ENCODE peak calls at places on chromosome 20, in four cellular contexts. K is heart left ventricle, U is stomach, J is H9. V is an unnamed sample. For H3K27me3, the result is how much of the 10 kb centered on the place peaks cover.

GRCh38 chr20:32522525-32522774 is 62.7 kb downstream of the NOL4L start:
- DNase-seq in J (no peak), U (no peak), K (no peak), V (no peak)

GRCh38 chr20:34473262-34473883 is 42.8 kb upstream of the DYNLRB1 start:
- DNase-seq in U (no peak), K (peak), J (peak), V (peak)

GRCh38 chr20:11246251-11246775 is 572.5 kb upstream of the JAG1 start:
- DNase-seq in U (no peak), J (no peak), K (no peak), V (no peak)

GRCh38 chr20:32585011-32585518 is at the start of gene NOL4L:
- DNase-seq in U (peak), J (no peak), K (no peak), V (peak)

GRCh38 chr20:13284830-13285229 is 63.8 kb downstream of the ISM1 start:
- DNase-seq in J (no peak), U (no peak), K (no peak), V (no peak)

GRCh38 chr20:3864518-3864917 is 17.9 kb downstream of the MAVS start:
- DNase-seq in U (no peak), J (no peak), K (no peak), V (no peak)

GRCh38 chr20:17339000-17339399 is 112.2 kb downstream of the PCSK2 start:
- DNase-seq in U (no peak), K (no peak), J (no peak), V (no peak)

GRCh38 chr20:45010399-45010828 is 44.1 kb downstream of the STK4 start:
- DNase-seq in J (no peak), K (no peak), U (no peak), V (no peak)

GRCh38 chr20:6731951-6732580 is 35.4 kb upstream of the BMP2 start:
- DNase-seq in J (no peak), U (no peak), K (peak), V (peak)

GRCh38 chr20:8117636-8118413 is 14.2 kb upstream of the PLCB1 start:
- DNase-seq in J (no peak), U (no peak), K (no peak), V (no peak)

GRCh38 chr20:23052904-23053303 is 3.4 kb upstream of the THBD start:
- DNase-seq in U (no peak), J (no peak), K (no peak), V (no peak)

GRCh38 chr20:46226602-46227001 is 81.7 kb downstream of the CDH22 start:
- DNase-seq in J (no peak), U (no peak), K (no peak), V (no peak)

GRCh38 chr20:46607849-46608497 is 43.3 kb downstream of the SLC13A3 start:
- DNase-seq in J (no peak), K (no peak), U (no peak), V (no peak)

GRCh38 chr20:22542427-22542826 is 41.9 kb downstream of the FOXA2 start:
- DNase-seq in U (no peak), J (no peak), K (no peak), V (no peak)

GRCh38 chr20:44471481-44471882 is 4.2 kb upstream of the TTPAL start:
- DNase-seq in U (no peak), J (no peak), K (no peak), V (no peak)

GRCh38 chr20:20517296-20517695 is 149.4 kb downstream of the INSM1 start:
- DNase-seq in K (no peak), U (no peak), J (no peak), V (no peak)

GRCh38 chr20:14219801-14220461 is 117.5 kb downstream of the FLRT3 start:
- DNase-seq in J (peak), U (no peak), K (no peak), V (no peak)

GRCh38 chr20:43961116-43961515 is 46.5 kb downstream of the TOX2 start:
- DNase-seq in K (no peak), J (no peak), U (no peak), V (no peak)

GRCh38 chr20:20710847-20711315 is 1.6 kb downstream of the RALGAPA2 start:
- DNase-seq in K (no peak), U (peak), J (no peak), V (no peak)

GRCh38 chr20:8203366-8203765 is 71.3 kb downstream of the PLCB1 start:
- DNase-seq in U (no peak), J (no peak), K (no peak), V (no peak)

GRCh38 chr20:37303637-37304036 is 14.2 kb downstream of the MANBAL start:
- DNase-seq in J (no peak), K (no peak), U (no peak), V (no peak)

DNA sequence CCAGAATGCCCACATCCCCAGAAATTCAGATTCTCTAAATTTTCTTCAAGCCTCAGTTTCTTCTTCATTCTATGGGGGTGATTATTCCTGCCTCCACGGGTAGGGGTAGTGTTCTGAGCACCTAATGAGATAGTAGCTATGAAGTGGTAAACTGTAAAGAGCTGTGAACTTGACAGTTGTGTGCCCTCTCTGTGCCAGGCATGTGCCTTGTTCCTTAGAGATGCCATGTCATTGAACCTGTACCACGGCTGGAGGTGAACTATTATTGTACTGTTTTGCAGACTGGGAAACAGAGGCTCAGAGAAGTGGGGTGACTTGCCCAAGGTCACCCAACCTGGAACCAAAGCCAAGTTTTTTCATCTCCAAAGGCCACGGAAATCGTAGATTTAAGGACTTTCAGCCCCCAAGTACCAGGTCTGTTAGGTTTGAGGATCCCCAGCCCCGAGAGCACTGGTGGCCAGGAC is 67.7 kb upstream of the SIRPA start:
- DNase-seq in J (no peak), U (no peak), K (no peak), V (no peak)
- H3K27ac ChIP-seq in J (no peak), U (no peak), K (peak), V (peak)

GRCh38 chr20:49578436-49578835 is 10.5 kb upstream of the PTGIS start:
- DNase-seq in K (no peak), U (no peak), J (no peak), V (no peak)
- H3K27me3 ChIP-seq in K (under half), U (under half), J (under half), V (under half)

GRCh38 chr20:2538931-2539330 is 2.6 kb downstream of the TMC2 start:
- DNase-seq in J (no peak), U (no peak), K (no peak), V (no peak)

GRCh38 chr20:2537101-2537500 is 728 bp downstream of the TMC2 start:
- DNase-seq in U (no peak), J (no peak), K (no peak), V (no peak)

GRCh38 chr20:2539341-2539740 is 3.0 kb downstream of the TMC2 start:
- DNase-seq in K (no peak), J (no peak), U (no peak), V (no peak)

GRCh38 chr20:2536562-2536986 is at the start of gene TMC2:
- DNase-seq in J (no peak), K (no peak), U (no peak), V (no peak)

DNA sequence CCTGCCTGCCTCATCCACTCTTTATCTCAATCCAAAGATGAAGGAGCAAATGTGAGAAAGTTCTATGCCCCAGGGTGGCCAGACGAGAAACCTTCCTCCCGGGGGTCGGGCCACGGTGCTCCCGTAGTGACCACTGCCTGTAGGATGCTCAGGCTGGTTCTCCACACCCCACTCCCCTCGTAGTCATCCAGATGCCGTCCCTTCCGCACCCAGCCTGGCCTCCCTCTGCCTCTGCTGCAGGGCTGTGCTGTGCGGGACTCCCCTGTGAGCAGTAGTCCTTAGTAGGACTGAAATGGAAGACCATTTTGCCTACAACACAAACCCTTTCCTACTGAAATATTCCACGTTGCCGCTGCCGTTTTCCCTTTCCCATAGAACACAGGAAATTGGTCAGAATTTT is 2.0 kb downstream of the TMC2 start:
- DNase-seq in K (no peak), J (no peak), U (no peak), V (no peak)
- H3K27ac ChIP-seq in K (no peak), J (no peak), U (no peak), V (no peak)

GRCh38 chr20:62558779-62559178 is 83.0 kb upstream of the GATA5 start:
- DNase-seq in U (no peak), K (peak), J (no peak), V (peak)
- H3K27me3 ChIP-seq in U (under half), K (under half), J (under half), V (under half)

GRCh38 chr20:41308726-41309413 is 8.7 kb downstream of the ZHX3 start:
- DNase-seq in U (no peak), K (no peak), J (no peak), V (no peak)
- H3K27ac ChIP-seq in U (peak), K (peak), J (no peak), V (peak)

GRCh38 chr20:63257629-63258028 is 3.4 kb upstream of the NKAIN4 start:
- DNase-seq in J (no peak), K (no peak), U (no peak), V (no peak)

GRCh38 chr20:63256954-63257353 is 2.7 kb upstream of the NKAIN4 start:
- DNase-seq in K (no peak), U (no peak), J (no peak), V (no peak)

GRCh38 chr20:63259734-63260460 is 5.6 kb upstream of the NKAIN4 start:
- DNase-seq in K (no peak), U (no peak), J (no peak), V (no peak)

GRCh38 chr20:63260521-63260920 is 6.3 kb upstream of the NKAIN4 start:
- DNase-seq in U (no peak), J (no peak), K (no peak), V (no peak)

GRCh38 chr20:63258826-63259225 is 4.6 kb upstream of the NKAIN4 start:
- DNase-seq in U (no peak), K (no peak), J (no peak), V (no peak)
- H3K27me3 ChIP-seq in U (under half), K (under half), J (under half), V (under half)

GRCh38 chr20:25046181-25046641 is 11.7 kb downstream of the ACSS1 start:
- DNase-seq in K (no peak), J (no peak), U (peak), V (peak)

GRCh38 chr20:25044660-25045342 is 13.1 kb downstream of the ACSS1 start:
- DNase-seq in K (no peak), J (no peak), U (no peak), V (peak)

GRCh38 chr20:25043499-25044260 is 14.3 kb downstream of the ACSS1 start:
- DNase-seq in J (no peak), U (no peak), K (no peak), V (no peak)

GRCh38 chr20:25044261-25044560 is 13.7 kb downstream of the ACSS1 start:
- DNase-seq in U (no peak), J (no peak), K (peak), V (no peak)

GRCh38 chr20:25045343-25045712 is 12.6 kb downstream of the ACSS1 start:
- DNase-seq in K (no peak), U (peak), J (no peak), V (no peak)
- H3K27ac ChIP-seq in K (peak), U (peak), J (no peak), V (peak)

GRCh38 chr20:1227121-1227582 is 1.3 kb downstream of the RAD21L1 start:
- DNase-seq in U (no peak), K (no peak), J (no peak), V (no peak)
- H3K27me3 ChIP-seq in U (under half), K (half or more), J (under half), V (under half)

DNA sequence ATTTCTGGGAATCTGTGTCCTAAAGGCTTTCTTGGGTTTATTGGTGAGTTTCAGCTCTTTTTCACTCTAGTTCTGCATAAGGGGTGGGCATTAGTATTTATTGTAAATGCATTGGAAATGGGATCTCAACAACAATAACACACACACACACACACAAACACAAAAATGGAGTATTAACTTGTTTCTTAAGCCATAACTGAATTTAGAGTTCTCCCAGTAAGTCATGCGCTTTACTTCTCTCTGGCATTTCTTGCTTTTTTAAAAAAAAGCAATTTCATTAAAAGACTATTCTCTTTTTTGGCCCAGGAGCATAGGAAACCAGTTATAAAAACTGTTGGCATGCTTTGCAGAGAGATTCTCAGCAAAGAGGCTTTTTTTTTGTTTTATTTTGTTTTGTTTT is 128.7 kb downstream of the BCAS1 start:
- DNase-seq in U (no peak), K (no peak), J (no peak), V (no peak)
- H3K27ac ChIP-seq in U (peak), K (peak), J (peak), V (no peak)